ENCODE peak calls at places on chromosomes 11 and 22, in ten cellular contexts. One of them, this sample, is unnamed.
A peak's percentile ranks its signal among the peaks of the same experiment; 100 is the strongest.

GRCh38 chr11:95456704-95457491 is 225.9 kb upstream of the SESN3 start:
- DNase-seq in AG09319: no peak
- DNase-seq in NCI-H2081: no peak
- DNase-seq in breast epithelium: no peak
- DNase-seq in T-helper 9 cell: no peak
- DNase-seq in astrocyte of the spinal cord: no peak
- DNase-seq in M059J: peak; percentile 4
- DNase-seq in GM04504: no peak
- DNase-seq in RCC 7860: no peak
- DNase-seq in left cardiac atrium: no peak
- DNase-seq in this sample: peak; percentile 18

GRCh38 chr11:128482512-128483191 is 104.7 kb downstream of the ETS1 start:
- DNase-seq in AG09319: peak; percentile 70
- DNase-seq in NCI-H2081: no peak
- DNase-seq in breast epithelium: no peak
- DNase-seq in T-helper 9 cell: no peak
- DNase-seq in astrocyte of the spinal cord: peak; percentile 69
- DNase-seq in M059J: peak; percentile 90
- DNase-seq in GM04504: no peak
- DNase-seq in RCC 7860: no peak
- DNase-seq in left cardiac atrium: peak; percentile 72
- DNase-seq in this sample: no peak

GRCh38 chr11:29452131-29452530 is 564.7 kb downstream of the KCNA4 start:
- DNase-seq in AG09319: no peak
- DNase-seq in NCI-H2081: no peak
- DNase-seq in breast epithelium: no peak
- DNase-seq in T-helper 9 cell: no peak
- DNase-seq in astrocyte of the spinal cord: peak; percentile 87
- DNase-seq in M059J: peak; percentile 58
- DNase-seq in GM04504: peak; percentile 6
- DNase-seq in RCC 7860: peak; percentile 65
- DNase-seq in left cardiac atrium: no peak
- DNase-seq in this sample: no peak

GRCh38 chr11:30008946-30009525 is 7.8 kb downstream of the KCNA4 start:
- DNase-seq in AG09319: no peak
- DNase-seq in NCI-H2081: no peak
- DNase-seq in breast epithelium: no peak
- DNase-seq in T-helper 9 cell: no peak
- DNase-seq in astrocyte of the spinal cord: no peak
- DNase-seq in M059J: no peak
- DNase-seq in GM04504: no peak
- DNase-seq in RCC 7860: no peak
- DNase-seq in left cardiac atrium: no peak
- DNase-seq in this sample: no peak

GRCh38 chr11:64954201-64954600 is 17.7 kb downstream of the MAJIN start:
- DNase-seq in AG09319: no peak
- DNase-seq in NCI-H2081: no peak
- DNase-seq in breast epithelium: no peak
- DNase-seq in T-helper 9 cell: no peak
- DNase-seq in astrocyte of the spinal cord: no peak
- DNase-seq in M059J: no peak
- DNase-seq in GM04504: no peak
- DNase-seq in RCC 7860: no peak
- DNase-seq in left cardiac atrium: no peak
- DNase-seq in this sample: no peak

GRCh38 chr11:74409633-74410032 is 11.4 kb upstream of the PGM2L1 start:
- DNase-seq in AG09319: no peak
- DNase-seq in NCI-H2081: no peak
- DNase-seq in breast epithelium: no peak
- DNase-seq in T-helper 9 cell: no peak
- DNase-seq in astrocyte of the spinal cord: no peak
- DNase-seq in M059J: no peak
- DNase-seq in GM04504: no peak
- DNase-seq in RCC 7860: no peak
- DNase-seq in left cardiac atrium: no peak
- DNase-seq in this sample: no peak

GRCh38 chr11:88293931-88294330 is 43.6 kb downstream of the CTSC start:
- DNase-seq in AG09319: peak; percentile 42
- DNase-seq in NCI-H2081: no peak
- DNase-seq in breast epithelium: no peak
- DNase-seq in T-helper 9 cell: no peak
- DNase-seq in astrocyte of the spinal cord: peak; percentile 63
- DNase-seq in M059J: peak; percentile 57
- DNase-seq in GM04504: no peak
- DNase-seq in RCC 7860: no peak
- DNase-seq in left cardiac atrium: no peak
- DNase-seq in this sample: no peak

GRCh38 chr22:27554106-27554814 is 247.3 kb downstream of the MN1 start:
- DNase-seq in AG09319: peak; percentile 7
- DNase-seq in NCI-H2081: no peak
- DNase-seq in breast epithelium: no peak
- DNase-seq in T-helper 9 cell: no peak
- DNase-seq in astrocyte of the spinal cord: peak; percentile 36
- DNase-seq in M059J: peak; percentile 49
- DNase-seq in GM04504: no peak
- DNase-seq in RCC 7860: no peak
- DNase-seq in left cardiac atrium: no peak
- DNase-seq in this sample: no peak

GRCh38 chr22:40534379-40535188 is 101.9 kb downstream of the MRTFA start:
- DNase-seq in AG09319: no peak
- DNase-seq in NCI-H2081: no peak
- DNase-seq in breast epithelium: no peak
- DNase-seq in T-helper 9 cell: no peak
- DNase-seq in astrocyte of the spinal cord: peak; percentile 71
- DNase-seq in M059J: peak; percentile 77
- DNase-seq in GM04504: no peak
- DNase-seq in RCC 7860: peak; percentile 45
- DNase-seq in left cardiac atrium: no peak
- DNase-seq in this sample: no peak

GRCh38 chr11:46275964-46276641 is 1.4 kb upstream of the CREB3L1 start:
- DNase-seq in AG09319: no peak
- DNase-seq in NCI-H2081: no peak
- DNase-seq in breast epithelium: no peak
- DNase-seq in T-helper 9 cell: no peak
- DNase-seq in astrocyte of the spinal cord: no peak
- DNase-seq in M059J: no peak
- DNase-seq in GM04504: no peak
- DNase-seq in RCC 7860: no peak
- DNase-seq in left cardiac atrium: no peak
- DNase-seq in this sample: no peak

GRCh38 chr11:28243596-28243995 is 135.4 kb downstream of the METTL15 start:
- DNase-seq in AG09319: no peak
- DNase-seq in NCI-H2081: no peak
- DNase-seq in breast epithelium: no peak
- DNase-seq in T-helper 9 cell: no peak
- DNase-seq in astrocyte of the spinal cord: peak; percentile 23
- DNase-seq in M059J: no peak
- DNase-seq in GM04504: no peak
- DNase-seq in RCC 7860: no peak
- DNase-seq in left cardiac atrium: no peak
- DNase-seq in this sample: no peak

GRCh38 chr11:46238078-46238966 is 39.1 kb upstream of the CREB3L1 start:
- DNase-seq in AG09319: no peak
- DNase-seq in NCI-H2081: peak; percentile 28
- DNase-seq in breast epithelium: no peak
- DNase-seq in T-helper 9 cell: peak; percentile 59
- DNase-seq in astrocyte of the spinal cord: peak; percentile 59
- DNase-seq in M059J: peak; percentile 68
- DNase-seq in GM04504: no peak
- DNase-seq in RCC 7860: peak; percentile 18
- DNase-seq in left cardiac atrium: peak; percentile 89
- DNase-seq in this sample: peak; percentile 51

GRCh38 chr11:120273432-120273831 is 33.5 kb downstream of the POU2F3 start:
- DNase-seq in AG09319: no peak
- DNase-seq in NCI-H2081: no peak
- DNase-seq in breast epithelium: no peak
- DNase-seq in T-helper 9 cell: no peak
- DNase-seq in astrocyte of the spinal cord: no peak
- DNase-seq in M059J: peak; percentile 32
- DNase-seq in GM04504: no peak
- DNase-seq in RCC 7860: peak; percentile 36
- DNase-seq in left cardiac atrium: no peak
- DNase-seq in this sample: no peak

GRCh38 chr22:44147821-44148574 is 32.7 kb upstream of the PARVG start:
- DNase-seq in AG09319: no peak
- DNase-seq in NCI-H2081: no peak
- DNase-seq in breast epithelium: no peak
- DNase-seq in T-helper 9 cell: no peak
- DNase-seq in astrocyte of the spinal cord: peak; percentile 79
- DNase-seq in M059J: peak; percentile 12
- DNase-seq in GM04504: peak; percentile 22
- DNase-seq in RCC 7860: no peak
- DNase-seq in left cardiac atrium: no peak
- DNase-seq in this sample: no peak

GRCh38 chr22:50305658-50306566 is 1.5 kb downstream of the PLXNB2 start:
- DNase-seq in AG09319: peak; percentile 88
- DNase-seq in NCI-H2081: peak; percentile 68
- DNase-seq in breast epithelium: peak; percentile 93
- DNase-seq in T-helper 9 cell: no peak
- DNase-seq in astrocyte of the spinal cord: peak; percentile 89
- DNase-seq in M059J: peak; percentile 93
- DNase-seq in GM04504: peak; percentile 93
- DNase-seq in RCC 7860: peak; percentile 95
- DNase-seq in left cardiac atrium: peak; percentile 90
- DNase-seq in this sample: peak; percentile 55

GRCh38 chr11:533586-534196 is 1.7 kb downstream of the HRAS start:
- DNase-seq in AG09319: no peak
- DNase-seq in NCI-H2081: no peak
- DNase-seq in breast epithelium: no peak
- DNase-seq in T-helper 9 cell: no peak
- DNase-seq in astrocyte of the spinal cord: no peak
- DNase-seq in M059J: no peak
- DNase-seq in GM04504: no peak
- DNase-seq in RCC 7860: no peak
- DNase-seq in left cardiac atrium: peak; percentile 27
- DNase-seq in this sample: no peak

GRCh38 chr11:125358254-125358840 is 137.7 kb downstream of the FEZ1 start:
- DNase-seq in AG09319: no peak
- DNase-seq in NCI-H2081: no peak
- DNase-seq in breast epithelium: no peak
- DNase-seq in T-helper 9 cell: no peak
- DNase-seq in astrocyte of the spinal cord: peak; percentile 29
- DNase-seq in M059J: peak; percentile 40
- DNase-seq in GM04504: no peak
- DNase-seq in RCC 7860: no peak
- DNase-seq in left cardiac atrium: no peak
- DNase-seq in this sample: no peak

GRCh38 chr11:27698872-27699241 is 1.4 kb downstream of the BDNF start:
- DNase-seq in AG09319: peak; percentile 80
- DNase-seq in NCI-H2081: peak; percentile 72
- DNase-seq in breast epithelium: no peak
- DNase-seq in T-helper 9 cell: peak; percentile 19
- DNase-seq in astrocyte of the spinal cord: peak; percentile 94
- DNase-seq in M059J: peak; percentile 92
- DNase-seq in GM04504: peak; percentile 84
- DNase-seq in RCC 7860: peak; percentile 82
- DNase-seq in left cardiac atrium: peak; percentile 76
- DNase-seq in this sample: peak; percentile 34

GRCh38 chr11:35658028-35658948 is 4.3 kb upstream of the TRIM44 start:
- DNase-seq in AG09319: no peak
- DNase-seq in NCI-H2081: no peak
- DNase-seq in breast epithelium: no peak
- DNase-seq in T-helper 9 cell: no peak
- DNase-seq in astrocyte of the spinal cord: peak; percentile 41
- DNase-seq in M059J: peak; percentile 21
- DNase-seq in GM04504: no peak
- DNase-seq in RCC 7860: no peak
- DNase-seq in left cardiac atrium: no peak
- DNase-seq in this sample: no peak

GRCh38 chr11:77193915-77194830 is 66.1 kb downstream of the MYO7A start:
- DNase-seq in AG09319: no peak
- DNase-seq in NCI-H2081: no peak
- DNase-seq in breast epithelium: no peak
- DNase-seq in T-helper 9 cell: no peak
- DNase-seq in astrocyte of the spinal cord: no peak
- DNase-seq in M059J: no peak
- DNase-seq in GM04504: no peak
- DNase-seq in RCC 7860: no peak
- DNase-seq in left cardiac atrium: peak; percentile 16
- DNase-seq in this sample: no peak

GRCh38 chr22:33658775-33659174 is 261.5 kb downstream of the LARGE1 start:
- DNase-seq in AG09319: no peak
- DNase-seq in NCI-H2081: no peak
- DNase-seq in breast epithelium: no peak
- DNase-seq in T-helper 9 cell: no peak
- DNase-seq in astrocyte of the spinal cord: no peak
- DNase-seq in M059J: no peak
- DNase-seq in GM04504: peak; percentile 11
- DNase-seq in RCC 7860: no peak
- DNase-seq in left cardiac atrium: peak; percentile 48
- DNase-seq in this sample: no peak

GRCh38 chr11:122491486-122491885 is 164.0 kb upstream of the UBASH3B start:
- DNase-seq in AG09319: peak; percentile 59
- DNase-seq in NCI-H2081: no peak
- DNase-seq in breast epithelium: no peak
- DNase-seq in T-helper 9 cell: no peak
- DNase-seq in astrocyte of the spinal cord: peak; percentile 30
- DNase-seq in M059J: peak; percentile 8
- DNase-seq in GM04504: peak; percentile 41
- DNase-seq in RCC 7860: no peak
- DNase-seq in left cardiac atrium: no peak
- DNase-seq in this sample: no peak

GRCh38 chr11:73334244-73335203 is 26.4 kb downstream of the ARHGEF17 start:
- DNase-seq in AG09319: peak; percentile 51
- DNase-seq in NCI-H2081: no peak
- DNase-seq in breast epithelium: peak; percentile 77
- DNase-seq in T-helper 9 cell: no peak
- DNase-seq in astrocyte of the spinal cord: peak; percentile 91
- DNase-seq in M059J: peak; percentile 94
- DNase-seq in GM04504: peak; percentile 73
- DNase-seq in RCC 7860: peak; percentile 71
- DNase-seq in left cardiac atrium: peak; percentile 91
- DNase-seq in this sample: no peak

GRCh38 chr22:29167032-29167911 is 38.4 kb upstream of the EMID1 start:
- DNase-seq in AG09319: no peak
- DNase-seq in NCI-H2081: no peak
- DNase-seq in breast epithelium: no peak
- DNase-seq in T-helper 9 cell: no peak
- DNase-seq in astrocyte of the spinal cord: no peak
- DNase-seq in M059J: peak; percentile 48
- DNase-seq in GM04504: no peak
- DNase-seq in RCC 7860: peak; percentile 93
- DNase-seq in left cardiac atrium: no peak
- DNase-seq in this sample: no peak

GRCh38 chr11:66958956-66959274 is 732 bp upstream of the PC start:
- DNase-seq in AG09319: no peak
- DNase-seq in NCI-H2081: no peak
- DNase-seq in breast epithelium: no peak
- DNase-seq in T-helper 9 cell: no peak
- DNase-seq in astrocyte of the spinal cord: no peak
- DNase-seq in M059J: no peak
- DNase-seq in GM04504: no peak
- DNase-seq in RCC 7860: no peak
- DNase-seq in left cardiac atrium: no peak
- DNase-seq in this sample: no peak

GRCh38 chr11:78390809-78391208 is 26.8 kb downstream of the GAB2 start:
- DNase-seq in AG09319: no peak
- DNase-seq in NCI-H2081: no peak
- DNase-seq in breast epithelium: no peak
- DNase-seq in T-helper 9 cell: no peak
- DNase-seq in astrocyte of the spinal cord: no peak
- DNase-seq in M059J: no peak
- DNase-seq in GM04504: no peak
- DNase-seq in RCC 7860: no peak
- DNase-seq in left cardiac atrium: no peak
- DNase-seq in this sample: no peak

GRCh38 chr11:113370634-113371033 is 16.9 kb upstream of the ANKK1 start:
- DNase-seq in AG09319: no peak
- DNase-seq in NCI-H2081: no peak
- DNase-seq in breast epithelium: no peak
- DNase-seq in T-helper 9 cell: no peak
- DNase-seq in astrocyte of the spinal cord: no peak
- DNase-seq in M059J: peak; percentile 27
- DNase-seq in GM04504: no peak
- DNase-seq in RCC 7860: no peak
- DNase-seq in left cardiac atrium: no peak
- DNase-seq in this sample: no peak

GRCh38 chr22:45677060-45677459 is 5.4 kb downstream of the ATXN10 start:
- DNase-seq in AG09319: no peak
- DNase-seq in NCI-H2081: no peak
- DNase-seq in breast epithelium: no peak
- DNase-seq in T-helper 9 cell: no peak
- DNase-seq in astrocyte of the spinal cord: no peak
- DNase-seq in M059J: peak; percentile 33
- DNase-seq in GM04504: no peak
- DNase-seq in RCC 7860: no peak
- DNase-seq in left cardiac atrium: no peak
- DNase-seq in this sample: no peak